ENCODE peak calls at places on chromosome 20, in four cellular contexts. E is Calu3, I is occipital lobe, A is midbrain. R is an unnamed sample.

GRCh38 chr20:16368645-16369292 is 204.5 kb downstream of the KIF16B start:
- DNase-seq in E (no peak), I (no peak), A (no peak), R (no peak)

GRCh38 chr20:56835829-56836228 is 206.7 kb downstream of the TFAP2C start:
- DNase-seq in A (no peak), I (no peak), E (no peak), R (no peak)

GRCh38 chr20:37968726-37969401 is 64.4 kb downstream of the TTI1 start:
- DNase-seq in I (no peak), A (no peak), E (no peak), R (no peak)

GRCh38 chr20:59598625-59599310 is 5.6 kb upstream of the PHACTR3 start:
- DNase-seq in A (peak), I (peak), E (peak), R (peak)

GRCh38 chr20:33773412-33774089 is 37.6 kb upstream of the CHMP4B start:
- DNase-seq in E (no peak), A (no peak), I (no peak), R (no peak)

GRCh38 chr20:50731930-50732690 is 730 bp downstream of the PARD6B start:
- DNase-seq in E (no peak), A (no peak), I (no peak), R (no peak)

GRCh38 chr20:46308258-46309157 is at the start of gene CDH22:
- DNase-seq in A (peak), E (peak), I (peak), R (peak)

GRCh38 chr20:50534567-50534966 is 24.4 kb downstream of the PTPN1 start:
- DNase-seq in A (no peak), I (no peak), E (no peak), R (no peak)

GRCh38 chr20:10924628-10925266 is 250.9 kb upstream of the JAG1 start:
- DNase-seq in I (no peak), A (no peak), E (no peak), R (no peak)

GRCh38 chr20:3766832-3767433 is 620 bp downstream of the ADISSP start:
- DNase-seq in I (no peak), A (no peak), E (no peak), R (no peak)

GRCh38 chr20:47320990-47321805 is 35.3 kb downstream of the ZMYND8 start:
- DNase-seq in A (no peak), E (peak), I (no peak), R (no peak)

GRCh38 chr20:22106308-22106938 is 401.0 kb downstream of the PAX1 start:
- DNase-seq in I (no peak), E (no peak), A (peak), R (no peak)

GRCh38 chr20:22385602-22386299 is 198.6 kb downstream of the FOXA2 start:
- DNase-seq in A (no peak), I (no peak), E (peak), R (no peak)

GRCh38 chr20:50053790-50054547 is 59.0 kb downstream of the UBE2V1 start:
- DNase-seq in I (no peak), E (peak), A (no peak), R (no peak)

GRCh38 chr20:56826306-56826970 is 197.3 kb downstream of the TFAP2C start:
- DNase-seq in A (no peak), I (no peak), E (no peak), R (no peak)

GRCh38 chr20:48159156-48159971 is 374.1 kb upstream of the SULF2 start:
- DNase-seq in I (no peak), A (no peak), E (no peak), R (no peak)

GRCh38 chr20:38147166-38147565 is 17.9 kb downstream of the TGM2 start:
- DNase-seq in I (no peak), A (no peak), E (no peak), R (no peak)

GRCh38 chr20:46636981-46637860 is 14.0 kb downstream of the SLC13A3 start:
- DNase-seq in A (no peak), I (no peak), E (no peak), R (no peak)

GRCh38 chr20:58073945-58074920 is 154.2 kb downstream of the ANKRD60 start:
- DNase-seq in I (no peak), E (no peak), A (no peak), R (no peak)

GRCh38 chr20:57495978-57496377 is 29.0 kb downstream of the CTCFL start:
- DNase-seq in A (no peak), I (no peak), E (no peak), R (no peak)

GRCh38 chr20:16350465-16350864 is 222.8 kb downstream of the KIF16B start:
- DNase-seq in E (no peak), I (no peak), A (no peak), R (no peak)

GRCh38 chr20:62182469-62183425 is at the start of gene MTG2:
- DNase-seq in E (peak), I (peak), A (peak), R (peak)

GRCh38 chr20:51446656-51447055 is 95.9 kb downstream of the NFATC2 start:
- DNase-seq in E (peak), A (no peak), I (no peak), R (no peak)

GRCh38 chr20:5608104-5608447 is 142.1 kb upstream of the SHLD1 start:
- DNase-seq in A (no peak), I (no peak), E (no peak), R (no peak)